ENCODE peak calls at places on chromosomes 11 and 22, in seven cellular contexts. N is HTR-8/SVneo, B is activated gamma-delta T cell treated with Interleukin-2 at 50 U/mL for 16 hours, R is HT-29, A is pons, W is Kasumi-1, O is GM04504. M is an unnamed sample.
A peak's percentile ranks its signal among the peaks of the same experiment; 100 is the strongest.

GRCh38 chr22:20262582-20263147 is 5.5 kb downstream of the RTN4R start:
- DNase-seq in A (no peak), B (no peak), R (no peak), N (no peak), W (no peak), O (no peak), M (no peak)

GRCh38 chr11:117391181-117391580 is 63.5 kb downstream of the CEP164 start:
- DNase-seq in B (no peak), W (no peak), A (no peak), R (no peak), N (no peak), O (no peak), M (no peak)

GRCh38 chr11:36249271-36249670 is 40.0 kb downstream of the COMMD9 start:
- DNase-seq in O (peak; percentile 62), W (peak; percentile 17), B (no peak), R (no peak), A (no peak), N (peak; percentile 56), M (no peak)

GRCh38 chr11:75313457-75314272 is 37.8 kb downstream of the ARRB1 start:
- DNase-seq in O (peak; percentile 32), W (no peak), R (no peak), A (peak; percentile 41), B (no peak), N (no peak), M (peak; percentile 98)

GRCh38 chr22:42269407-42270177 is 861 bp downstream of the TCF20 start:
- DNase-seq in N (peak; percentile 63), B (peak; percentile 70), W (peak; percentile 32), A (no peak), R (peak; percentile 65), O (no peak), M (peak; percentile 87)

GRCh38 chr11:118267486-118267885 is 3.4 kb upstream of the MPZL2 start:
- DNase-seq in R (no peak), N (no peak), B (no peak), A (no peak), O (no peak), W (no peak), M (no peak)

GRCh38 chr11:17280494-17281127 is 4.1 kb downstream of the NUCB2 start:
- DNase-seq in R (no peak), N (no peak), A (no peak), W (no peak), B (no peak), O (no peak), M (no peak)

GRCh38 chr11:59551651-59552521 is 40.5 kb downstream of the OR4D9 start:
- DNase-seq in W (peak; percentile 64), B (no peak), R (peak; percentile 87), N (no peak), O (peak; percentile 44), A (peak; percentile 79), M (peak; percentile 76)

GRCh38 chr22:47549741-47550340 is 787.4 kb downstream of the TBC1D22A start:
- DNase-seq in B (no peak), R (no peak), N (no peak), O (no peak), W (no peak), A (no peak), M (no peak)

GRCh38 chr11:78886616-78887015 is 312.0 kb upstream of the NARS2 start:
- DNase-seq in W (no peak), B (no peak), R (no peak), O (no peak), A (no peak), N (no peak), M (no peak)

GRCh38 chr11:75267171-75267970 is 26.8 kb downstream of the TPBGL start:
- DNase-seq in O (no peak), R (no peak), N (no peak), B (no peak), A (no peak), W (no peak), M (no peak)

GRCh38 chr11:65559951-65560537 is 1.9 kb upstream of the LTBP3 start:
- DNase-seq in A (peak; percentile 63), O (no peak), W (no peak), N (peak; percentile 74), B (no peak), R (peak; percentile 69), M (peak; percentile 96)

GRCh38 chr11:77776455-77776854 is 44.1 kb downstream of the RSF1 start:
- DNase-seq in N (no peak), W (peak; percentile 51), B (no peak), O (no peak), R (peak; percentile 61), A (no peak), M (peak; percentile 69)

GRCh38 chr11:17219016-17219415 is 11.2 kb upstream of the PIK3C2A start:
- DNase-seq in N (no peak), A (no peak), B (no peak), W (no peak), O (no peak), R (no peak), M (no peak)

GRCh38 chr11:20658135-20658534 is 11.3 kb upstream of the NELL1 start:
- DNase-seq in A (no peak), R (no peak), W (no peak), N (no peak), O (no peak), B (no peak), M (peak; percentile 71)

GRCh38 chr22:26590525-26590858 is 560 bp upstream of the TPST2 start:
- DNase-seq in R (no peak), O (no peak), W (peak; percentile 53), B (no peak), N (no peak), A (no peak), M (no peak)

GRCh38 chr22:25563757-25564319 is 637 bp upstream of the GRK3 start:
- DNase-seq in W (peak; percentile 45), B (no peak), N (no peak), R (peak; percentile 28), O (no peak), A (peak; percentile 73), M (peak; percentile 28)

GRCh38 chr22:35903571-35904331 is 124.9 kb downstream of the RBFOX2 start:
- DNase-seq in W (peak; percentile 49), N (no peak), O (no peak), B (no peak), R (no peak), A (no peak), M (no peak)

GRCh38 chr11:83223457-83223856 is 29.9 kb downstream of the ANKRD42 start:
- DNase-seq in R (no peak), O (no peak), B (no peak), W (no peak), N (no peak), A (no peak), M (no peak)

GRCh38 chr11:31803813-31804438 is 7.2 kb downstream of the PAX6 start:
- DNase-seq in B (no peak), R (no peak), O (no peak), N (no peak), W (peak; percentile 37), A (no peak), M (no peak)

GRCh38 chr11:10876168-10876567 is 18.3 kb upstream of the ZBED5 start:
- DNase-seq in A (no peak), R (no peak), N (no peak), O (no peak), B (no peak), W (no peak), M (no peak)

GRCh38 chr11:65488273-65489058 is 10.4 kb upstream of the MALAT1 start:
- DNase-seq in B (no peak), O (no peak), N (no peak), W (no peak), R (peak; percentile 66), A (peak; percentile 58), M (peak; percentile 68)

GRCh38 chr22:50148991-50149721 is 21.4 kb upstream of the PANX2 start:
- DNase-seq in A (peak; percentile 19), O (no peak), R (peak; percentile 80), W (peak; percentile 86), B (peak; percentile 73), N (peak; percentile 55), M (peak; percentile 96)

GRCh38 chr11:114060402-114061052 is 1.0 kb downstream of the ZBTB16 start:
- DNase-seq in B (no peak), W (no peak), O (no peak), A (no peak), R (no peak), N (peak; percentile 21), M (peak; percentile 75)

GRCh38 chr11:6625832-6626420 is 6.7 kb upstream of the TPP1 start:
- DNase-seq in O (no peak), R (no peak), A (no peak), B (no peak), W (no peak), N (no peak), M (no peak)